ENCODE peak calls at places on chromosomes 2 and 18, in four cellular contexts. X is AG04450, I is hepatocyte, J is RWPE1. K is an unnamed sample.

GRCh38 chr2:503288-503999 is 173.8 kb downstream of the TMEM18 start:
- DNase-seq in X (no peak), I (no peak), J (no peak), K (peak)

GRCh38 chr2:33321236-33321731 is 155.2 kb upstream of the RASGRP3 start:
- DNase-seq in X (peak), I (no peak), J (no peak), K (no peak)

GRCh38 chr2:72793798-72794447 is 31.9 kb downstream of the EXOC6B start:
- DNase-seq in X (no peak), I (no peak), J (no peak), K (no peak)

GRCh38 chr2:134154269-134154668 is 99.6 kb upstream of the MGAT5 start:
- DNase-seq in X (no peak), I (no peak), J (no peak), K (no peak)

GRCh38 chr2:197147942-197148341 is 162.6 kb downstream of the ANKRD44 start:
- DNase-seq in X (no peak), I (peak), J (no peak), K (no peak)

GRCh38 chr2:59734743-59735142 is 818.7 kb downstream of the BCL11A start:
- DNase-seq in X (no peak), I (no peak), J (no peak), K (no peak)

GRCh38 chr2:135836596-135836995 is 388 bp downstream of the LCT start:
- DNase-seq in X (no peak), I (no peak), J (no peak), K (no peak)

GRCh38 chr18:70228546-70228945 is 23.1 kb upstream of the RTTN start:
- DNase-seq in X (no peak), I (no peak), J (no peak), K (no peak)

GRCh38 chr18:8359076-8359475 is 250.2 kb upstream of the RAB12 start:
- DNase-seq in X (no peak), I (no peak), J (no peak), K (no peak)

GRCh38 chr2:6943971-6944370 is 26.8 kb downstream of the RNF144A start:
- DNase-seq in X (no peak), I (no peak), J (no peak), K (no peak)

GRCh38 chr2:208142925-208143799 is 2.8 kb downstream of the CRYGB start:
- DNase-seq in X (no peak), I (no peak), J (no peak), K (no peak)

GRCh38 chr2:240293865-240294461 is 141.5 kb upstream of the GPC1 start:
- DNase-seq in X (no peak), I (no peak), J (no peak), K (no peak)

GRCh38 chr2:109499549-109499948 is 114.2 kb downstream of the SEPTIN10 start:
- DNase-seq in X (no peak), I (peak), J (no peak), K (no peak)

GRCh38 chr2:119256574-119256921 is 32.9 kb downstream of the STEAP3 start:
- DNase-seq in X (no peak), I (no peak), J (no peak), K (no peak)

GRCh38 chr2:216932113-216932512 is 72.2 kb upstream of the TNP1 start:
- DNase-seq in X (no peak), I (no peak), J (no peak), K (no peak)

GRCh38 chr2:40346535-40347354 is 105.1 kb downstream of the SLC8A1 start:
- DNase-seq in X (no peak), I (no peak), J (no peak), K (no peak)

GRCh38 chr2:195810340-195811098 is 153.5 kb downstream of the SLC39A10 start:
- DNase-seq in X (no peak), I (no peak), J (peak), K (no peak)

GRCh38 chr2:15913146-15913545 is 27.2 kb upstream of the MYCN start:
- DNase-seq in X (no peak), I (no peak), J (no peak), K (no peak)

GRCh38 chr2:43305537-43305936 is 79.1 kb upstream of the ZFP36L2 start:
- DNase-seq in X (no peak), I (peak), J (no peak), K (no peak)

GRCh38 chr2:41717883-41718282 is 329.9 kb upstream of the PKDCC start:
- DNase-seq in X (no peak), I (no peak), J (peak), K (no peak)

GRCh38 chr18:995641-996040 is 91.0 kb downstream of the ADCYAP1 start:
- DNase-seq in X (no peak), I (no peak), J (peak), K (no peak)

GRCh38 chr2:192645811-192646598 is 451.3 kb upstream of the TMEFF2 start:
- DNase-seq in X (no peak), I (no peak), J (no peak), K (no peak)

GRCh38 chr2:68452168-68452890 is 14.8 kb downstream of the FBXO48 start:
- DNase-seq in X (no peak), I (no peak), J (no peak), K (no peak)

GRCh38 chr2:97661927-97662326 is 1.9 kb downstream of the ACTR1B start:
- DNase-seq in X (no peak), I (no peak), J (no peak), K (no peak)
- H3K27ac ChIP-seq in X (no peak), I (peak), J (peak), K (no peak)

GRCh38 chr2:64730551-64731305 is 77.0 kb upstream of the SERTAD2 start:
- DNase-seq in X (peak), I (peak), J (peak), K (no peak)
- H3K27ac ChIP-seq in X (peak), I (peak), J (peak), K (peak)

DNA sequence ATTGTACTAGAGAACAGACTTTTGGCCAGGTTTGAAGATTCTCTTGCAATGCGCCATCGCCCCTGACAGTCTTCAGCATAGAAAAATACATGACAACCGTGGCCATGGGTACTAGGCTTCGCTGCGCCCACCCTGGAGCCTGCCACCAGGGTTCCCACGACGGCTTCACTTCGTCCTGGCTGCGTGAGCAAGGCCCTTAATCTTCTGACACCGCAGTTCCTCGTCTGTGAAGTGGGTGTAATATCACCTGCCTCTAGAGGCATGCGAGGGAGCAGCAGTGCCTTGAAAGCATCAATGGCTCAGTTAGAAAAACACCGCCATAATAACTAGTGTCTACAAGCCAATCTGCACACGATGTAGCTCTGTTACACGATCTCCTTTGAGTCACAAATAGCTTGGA is 175.2 kb upstream of the HS6ST1 start:
- DNase-seq in X (no peak), I (no peak), J (no peak), K (no peak)
- H3K27ac ChIP-seq in X (no peak), I (no peak), J (no peak), K (no peak)

GRCh38 chr2:30958571-30959220 is 151.4 kb upstream of the CAPN13 start:
- DNase-seq in X (no peak), I (no peak), J (no peak), K (no peak)

GRCh38 chr2:30955516-30956132 is 148.4 kb upstream of the CAPN13 start:
- DNase-seq in X (no peak), I (no peak), J (no peak), K (no peak)

GRCh38 chr2:30957591-30957990 is 150.3 kb upstream of the CAPN13 start:
- DNase-seq in X (no peak), I (no peak), J (no peak), K (no peak)

GRCh38 chr2:30959653-30960052 is 152.4 kb upstream of the CAPN13 start:
- DNase-seq in X (no peak), I (no peak), J (no peak), K (no peak)

DNA sequence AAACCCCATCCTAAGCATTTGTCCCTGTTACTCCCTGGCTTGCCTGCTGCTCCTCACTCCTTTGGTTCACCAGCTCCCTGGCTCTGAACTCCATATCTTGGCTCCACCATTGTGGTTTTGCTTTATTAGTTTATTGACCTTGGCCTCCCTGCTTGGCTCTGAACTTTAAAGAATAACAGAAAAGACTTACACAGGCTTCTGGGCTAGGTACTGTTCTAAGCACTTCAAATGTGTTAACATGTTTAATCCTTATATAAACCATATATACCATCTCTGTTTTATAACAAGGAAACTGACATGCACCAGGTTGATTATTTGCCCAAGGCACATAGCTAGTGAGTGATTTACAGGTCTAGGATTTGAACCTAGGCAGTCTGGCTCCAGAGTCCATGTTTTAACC is 149.7 kb upstream of the CAPN13 start:
- DNase-seq in X (no peak), I (no peak), J (no peak), K (no peak)
- H3K27ac ChIP-seq in X (no peak), I (no peak), J (no peak), K (peak)

DNA sequence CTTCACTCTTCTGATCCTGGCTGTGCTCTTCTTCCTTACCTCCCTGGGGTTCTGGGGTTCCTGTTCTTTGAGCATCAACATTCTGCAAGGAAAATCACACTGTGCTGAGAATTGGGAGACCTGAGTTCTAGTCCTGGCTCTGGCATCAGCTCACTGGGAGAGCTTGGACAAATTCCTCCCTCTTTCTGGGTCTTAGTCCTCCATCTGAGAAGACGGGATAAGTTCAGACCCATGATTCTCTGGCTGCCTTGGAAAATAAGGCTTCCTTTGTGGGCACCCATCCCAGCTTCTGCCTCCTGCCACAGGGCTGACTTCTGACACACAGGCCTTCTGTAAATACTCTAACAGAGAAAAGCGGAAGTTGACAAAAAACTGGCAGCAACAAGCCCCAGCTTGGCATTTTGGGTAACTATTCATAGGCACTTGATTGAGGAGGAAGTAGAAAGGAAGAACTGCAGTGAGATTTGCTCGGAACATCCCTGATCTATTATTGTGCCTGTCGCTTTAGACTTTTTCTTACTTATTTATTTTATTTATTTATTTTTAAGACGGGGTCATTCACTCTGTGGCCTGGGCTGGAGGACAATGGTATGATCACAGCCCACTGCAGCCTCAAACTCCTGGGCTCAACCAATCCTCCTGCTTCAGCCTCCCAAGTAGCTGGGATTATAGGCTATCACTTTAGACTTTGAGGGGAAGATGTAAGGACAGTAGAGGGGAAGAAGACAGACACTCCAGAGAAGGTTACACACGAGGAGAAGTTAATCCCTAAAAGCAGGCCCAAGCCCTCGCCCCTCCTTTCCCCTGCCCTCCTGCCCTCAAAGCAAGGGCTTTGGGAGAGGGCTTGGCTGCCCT is 7.9 kb downstream of the PCBP1 start:
- DNase-seq in X (no peak), I (no peak), J (no peak), K (no peak)
- H3K27ac ChIP-seq in X (peak), I (no peak), J (peak), K (peak)

GRCh38 chr2:74877376-74877775 is 43.4 kb downstream of the HK2 start:
- DNase-seq in X (no peak), I (no peak), J (no peak), K (no peak)

GRCh38 chr2:74878551-74878950 is 44.6 kb downstream of the HK2 start:
- DNase-seq in X (no peak), I (no peak), J (no peak), K (no peak)

GRCh38 chr2:74873678-74874640 is 40.0 kb downstream of the HK2 start:
- DNase-seq in X (no peak), I (no peak), J (no peak), K (no peak)

GRCh38 chr2:74877781-74878433 is 44.0 kb downstream of the HK2 start:
- DNase-seq in X (no peak), I (no peak), J (no peak), K (no peak)

GRCh38 chr2:74876081-74876886 is 42.4 kb downstream of the HK2 start:
- DNase-seq in X (no peak), I (peak), J (peak), K (no peak)
- H3K27ac ChIP-seq in X (no peak), I (peak), J (peak), K (no peak)

DNA sequence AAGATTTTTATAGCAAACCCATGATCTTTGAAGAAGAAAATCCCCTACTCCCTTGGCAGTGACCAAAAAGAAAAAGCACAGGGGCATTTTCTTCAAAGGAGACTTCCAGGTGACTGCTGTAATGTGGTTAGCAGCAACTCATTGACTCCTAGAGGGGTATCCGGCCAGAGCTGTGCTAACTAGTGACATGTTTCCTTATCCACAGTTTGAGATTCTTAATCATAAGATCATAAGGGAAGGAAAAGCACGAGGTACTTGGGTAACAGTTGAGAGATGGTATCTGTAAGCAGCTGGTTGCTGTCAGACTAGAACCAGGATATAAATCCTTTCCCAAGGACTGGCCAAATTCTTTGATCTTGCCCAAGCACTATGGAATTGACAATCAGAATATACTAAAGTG is 124.7 kb downstream of the MREG start:
- DNase-seq in X (no peak), I (no peak), J (no peak), K (no peak)
- H3K27ac ChIP-seq in X (no peak), I (no peak), J (no peak), K (no peak)

DNA sequence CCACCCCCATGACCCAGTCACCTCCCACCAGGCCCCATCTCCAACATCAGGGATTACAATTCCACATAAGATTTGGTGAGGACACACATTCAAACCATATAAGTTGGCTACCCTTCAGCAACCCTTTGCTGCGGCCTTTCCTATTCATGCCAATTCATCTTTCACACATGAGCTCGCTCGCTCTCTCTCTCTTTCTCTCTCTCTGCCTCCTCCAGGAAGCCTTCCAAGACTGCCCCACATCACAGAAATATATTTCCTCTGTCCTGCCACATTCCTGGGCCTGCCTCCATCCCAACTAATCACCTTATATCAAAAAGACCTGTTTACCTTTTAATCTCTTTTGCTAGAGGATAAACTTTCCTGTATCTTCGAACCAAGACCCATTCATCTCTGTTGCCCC is 188.9 kb downstream of the TTC32 start:
- DNase-seq in X (no peak), I (no peak), J (no peak), K (no peak)
- H3K27ac ChIP-seq in X (no peak), I (no peak), J (no peak), K (no peak)

DNA sequence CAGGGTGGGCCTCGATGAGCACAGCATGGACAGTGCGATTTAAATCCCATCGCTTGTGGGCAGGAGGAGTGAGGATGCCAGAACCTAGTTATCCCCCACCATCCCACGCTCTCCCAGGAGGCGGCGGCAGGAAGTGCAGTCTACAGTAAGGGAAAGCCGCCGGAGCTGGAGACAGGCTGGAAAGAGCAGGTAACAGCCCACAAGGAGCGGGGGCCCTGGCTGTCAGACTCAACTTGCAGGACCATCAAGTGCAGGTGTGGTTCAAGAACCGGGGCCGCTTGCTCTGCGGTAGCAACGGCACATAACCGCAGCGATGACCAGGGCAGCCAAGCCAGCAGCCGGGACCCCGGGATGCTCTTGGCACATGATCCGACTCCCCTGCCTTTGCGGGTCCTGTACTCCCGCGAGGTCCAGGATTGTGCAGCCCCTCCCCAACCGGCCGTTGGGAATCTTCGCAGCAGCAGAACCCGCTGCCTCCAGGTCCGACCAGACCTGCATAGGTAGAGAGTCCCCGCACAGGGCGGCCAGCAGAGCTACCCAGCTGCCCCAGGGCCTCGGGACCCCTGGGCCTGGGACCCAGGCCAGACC is 82.1 kb downstream of the BIN1 start:
- DNase-seq in X (no peak), I (peak), J (no peak), K (peak)
- H3K27ac ChIP-seq in X (peak), I (peak), J (no peak), K (no peak)

GRCh38 chr18:10012526-10012925 is 98.7 kb downstream of the VAPA start:
- DNase-seq in X (no peak), I (no peak), J (no peak), K (no peak)
- H3K27ac ChIP-seq in X (no peak), I (peak), J (no peak), K (no peak)